ENCODE peak calls at places on chromosomes 3 and 15, in eight cellular contexts. One of them, this sample, is unnamed.

GRCh38 chr3:8952130-8952529 is 11.1 kb downstream of the RAD18 start:
- DNase-seq in psoas muscle: no peak
- DNase-seq in WERI-Rb-1: no peak
- DNase-seq in astrocyte of the cerebellum: no peak
- DNase-seq in right cardiac atrium: no peak
- DNase-seq in MM.1S: no peak
- DNase-seq in SJSA1: no peak
- DNase-seq in mesendoderm: no peak
- DNase-seq in this sample: no peak

GRCh38 chr15:65336767-65337435 is 32.4 kb downstream of the RNU5B-1 start:
- DNase-seq in right cardiac atrium: no peak
- DNase-seq in astrocyte of the cerebellum: no peak
- DNase-seq in mesendoderm: no peak
- DNase-seq in MM.1S: no peak
- DNase-seq in SJSA1: no peak
- DNase-seq in WERI-Rb-1: peak
- DNase-seq in psoas muscle: no peak
- DNase-seq in this sample: peak

GRCh38 chr15:53840681-53841080 is 81.2 kb upstream of the WDR72 start:
- DNase-seq in astrocyte of the cerebellum: no peak
- DNase-seq in WERI-Rb-1: no peak
- DNase-seq in SJSA1: no peak
- DNase-seq in psoas muscle: no peak
- DNase-seq in MM.1S: no peak
- DNase-seq in right cardiac atrium: no peak
- DNase-seq in mesendoderm: no peak
- DNase-seq in this sample: no peak

GRCh38 chr15:29934251-29934650 is 112.0 kb upstream of the TJP1 start:
- DNase-seq in WERI-Rb-1: no peak
- DNase-seq in psoas muscle: no peak
- DNase-seq in MM.1S: no peak
- DNase-seq in SJSA1: peak
- DNase-seq in right cardiac atrium: no peak
- DNase-seq in astrocyte of the cerebellum: no peak
- DNase-seq in mesendoderm: no peak
- DNase-seq in this sample: no peak

GRCh38 chr3:9867106-9867505 is 12.9 kb downstream of the CIDEC start:
- DNase-seq in WERI-Rb-1: no peak
- DNase-seq in MM.1S: no peak
- DNase-seq in mesendoderm: no peak
- DNase-seq in psoas muscle: no peak
- DNase-seq in right cardiac atrium: no peak
- DNase-seq in SJSA1: no peak
- DNase-seq in astrocyte of the cerebellum: no peak
- DNase-seq in this sample: no peak

GRCh38 chr15:30954674-30955073 is 36.8 kb downstream of the MTMR10 start:
- DNase-seq in WERI-Rb-1: no peak
- DNase-seq in mesendoderm: no peak
- DNase-seq in SJSA1: no peak
- DNase-seq in MM.1S: no peak
- DNase-seq in right cardiac atrium: no peak
- DNase-seq in astrocyte of the cerebellum: no peak
- DNase-seq in psoas muscle: no peak
- DNase-seq in this sample: no peak

GRCh38 chr15:33011976-33012375 is 182.5 kb downstream of the FMN1 start:
- DNase-seq in MM.1S: no peak
- DNase-seq in SJSA1: no peak
- DNase-seq in mesendoderm: no peak
- DNase-seq in WERI-Rb-1: no peak
- DNase-seq in psoas muscle: no peak
- DNase-seq in right cardiac atrium: no peak
- DNase-seq in astrocyte of the cerebellum: no peak
- DNase-seq in this sample: no peak

GRCh38 chr15:58856090-58856489 is 77.4 kb downstream of the SLTM start:
- DNase-seq in SJSA1: no peak
- DNase-seq in psoas muscle: no peak
- DNase-seq in WERI-Rb-1: no peak
- DNase-seq in MM.1S: no peak
- DNase-seq in right cardiac atrium: no peak
- DNase-seq in mesendoderm: no peak
- DNase-seq in astrocyte of the cerebellum: peak
- DNase-seq in this sample: no peak

GRCh38 chr3:185813205-185813604 is 11.6 kb downstream of the IGF2BP2 start:
- DNase-seq in right cardiac atrium: no peak
- DNase-seq in WERI-Rb-1: no peak
- DNase-seq in SJSA1: no peak
- DNase-seq in psoas muscle: no peak
- DNase-seq in MM.1S: no peak
- DNase-seq in astrocyte of the cerebellum: no peak
- DNase-seq in mesendoderm: no peak
- DNase-seq in this sample: no peak

GRCh38 chr3:185813691-185814215 is 11.1 kb downstream of the IGF2BP2 start:
- DNase-seq in WERI-Rb-1: no peak
- DNase-seq in astrocyte of the cerebellum: no peak
- DNase-seq in MM.1S: no peak
- DNase-seq in right cardiac atrium: no peak
- DNase-seq in psoas muscle: no peak
- DNase-seq in mesendoderm: peak
- DNase-seq in SJSA1: peak
- DNase-seq in this sample: peak

GRCh38 chr3:185818267-185818875 is 6.5 kb downstream of the IGF2BP2 start:
- DNase-seq in right cardiac atrium: no peak
- DNase-seq in mesendoderm: peak
- DNase-seq in SJSA1: no peak
- DNase-seq in WERI-Rb-1: no peak
- DNase-seq in astrocyte of the cerebellum: no peak
- DNase-seq in MM.1S: no peak
- DNase-seq in psoas muscle: no peak
- DNase-seq in this sample: no peak

GRCh38 chr3:185820973-185821758 is 3.7 kb downstream of the IGF2BP2 start:
- DNase-seq in WERI-Rb-1: no peak
- DNase-seq in right cardiac atrium: no peak
- DNase-seq in astrocyte of the cerebellum: peak
- DNase-seq in MM.1S: no peak
- DNase-seq in mesendoderm: peak
- DNase-seq in psoas muscle: no peak
- DNase-seq in SJSA1: no peak
- DNase-seq in this sample: no peak

GRCh38 chr3:185815391-185816282 is 9.2 kb downstream of the IGF2BP2 start:
- DNase-seq in astrocyte of the cerebellum: no peak
- DNase-seq in WERI-Rb-1: no peak
- DNase-seq in right cardiac atrium: no peak
- DNase-seq in MM.1S: no peak
- DNase-seq in mesendoderm: no peak
- DNase-seq in SJSA1: no peak
- DNase-seq in psoas muscle: no peak
- DNase-seq in this sample: no peak
- H3K4me3 ChIP-seq in astrocyte of the cerebellum: no peak
- H3K4me3 ChIP-seq in WERI-Rb-1: no peak
- H3K4me3 ChIP-seq in right cardiac atrium: no peak
- H3K4me3 ChIP-seq in MM.1S: no peak
- H3K4me3 ChIP-seq in mesendoderm: no peak
- H3K4me3 ChIP-seq in SJSA1: no peak
- H3K4me3 ChIP-seq in psoas muscle: no peak
- H3K4me3 ChIP-seq in this sample: no peak

DNA sequence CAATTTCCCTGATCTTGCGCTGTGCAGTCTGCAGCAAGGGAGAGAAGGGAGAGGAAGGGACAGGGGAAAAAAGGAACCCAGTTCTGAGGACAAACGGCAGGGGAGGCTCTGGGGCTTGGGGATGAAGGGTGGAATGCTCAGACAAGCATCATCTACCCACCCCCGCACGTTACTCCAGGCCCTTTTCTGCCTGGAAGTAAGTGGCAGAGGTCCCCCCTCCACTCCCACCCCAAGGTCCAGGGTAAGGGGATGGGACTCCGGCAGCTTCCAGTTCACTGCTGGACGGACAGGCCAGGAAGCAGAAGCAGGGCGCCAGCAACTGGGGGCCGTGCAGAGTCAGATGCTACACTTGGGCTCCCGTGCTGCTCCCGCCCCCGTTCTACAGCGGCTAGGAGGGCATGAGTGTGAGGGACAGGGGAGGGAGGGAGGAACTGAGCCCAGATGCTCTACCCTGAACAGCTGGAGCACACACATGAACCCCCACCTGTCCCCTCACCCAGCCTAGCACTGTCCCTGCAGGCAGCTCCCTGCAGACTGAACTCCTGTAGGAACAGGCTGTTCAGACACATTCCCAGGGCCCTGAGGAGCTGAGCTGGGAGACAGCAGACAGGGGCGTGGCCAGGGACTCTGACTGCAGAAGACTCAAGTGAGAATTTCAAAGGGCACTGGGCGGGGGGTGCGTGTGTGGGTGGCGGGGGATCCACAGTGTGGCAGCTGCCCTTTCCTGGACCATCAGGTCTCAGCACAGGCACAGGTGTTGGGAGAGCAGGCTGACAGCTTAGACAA is 59.7 kb downstream of the SENP2 start:
- DNase-seq in astrocyte of the cerebellum: no peak
- DNase-seq in WERI-Rb-1: peak
- DNase-seq in mesendoderm: peak
- DNase-seq in psoas muscle: no peak
- DNase-seq in MM.1S: no peak
- DNase-seq in SJSA1: no peak
- DNase-seq in right cardiac atrium: no peak
- DNase-seq in this sample: peak
- H3K4me3 ChIP-seq in astrocyte of the cerebellum: no peak
- H3K4me3 ChIP-seq in WERI-Rb-1: no peak
- H3K4me3 ChIP-seq in mesendoderm: no peak
- H3K4me3 ChIP-seq in psoas muscle: no peak
- H3K4me3 ChIP-seq in MM.1S: no peak
- H3K4me3 ChIP-seq in SJSA1: no peak
- H3K4me3 ChIP-seq in right cardiac atrium: no peak
- H3K4me3 ChIP-seq in this sample: no peak

GRCh38 chr3:49470714-49471420 is 800 bp downstream of the DAG1 start:
- DNase-seq in WERI-Rb-1: no peak
- DNase-seq in mesendoderm: peak
- DNase-seq in astrocyte of the cerebellum: no peak
- DNase-seq in right cardiac atrium: no peak
- DNase-seq in MM.1S: peak
- DNase-seq in SJSA1: peak
- DNase-seq in psoas muscle: no peak
- DNase-seq in this sample: no peak

GRCh38 chr3:49469037-49469875 is 811 bp upstream of the DAG1 start:
- DNase-seq in astrocyte of the cerebellum: no peak
- DNase-seq in WERI-Rb-1: peak
- DNase-seq in MM.1S: no peak
- DNase-seq in SJSA1: peak
- DNase-seq in mesendoderm: peak
- DNase-seq in right cardiac atrium: peak
- DNase-seq in psoas muscle: peak
- DNase-seq in this sample: peak

GRCh38 chr3:49476563-49476962 is 6.5 kb downstream of the DAG1 start:
- DNase-seq in astrocyte of the cerebellum: no peak
- DNase-seq in psoas muscle: no peak
- DNase-seq in SJSA1: no peak
- DNase-seq in WERI-Rb-1: no peak
- DNase-seq in mesendoderm: no peak
- DNase-seq in MM.1S: no peak
- DNase-seq in right cardiac atrium: no peak
- DNase-seq in this sample: no peak

GRCh38 chr3:49469876-49470713 is at the start of gene DAG1:
- DNase-seq in WERI-Rb-1: peak
- DNase-seq in right cardiac atrium: peak
- DNase-seq in MM.1S: peak
- DNase-seq in astrocyte of the cerebellum: peak
- DNase-seq in mesendoderm: peak
- DNase-seq in psoas muscle: peak
- DNase-seq in SJSA1: peak
- DNase-seq in this sample: peak

DNA sequence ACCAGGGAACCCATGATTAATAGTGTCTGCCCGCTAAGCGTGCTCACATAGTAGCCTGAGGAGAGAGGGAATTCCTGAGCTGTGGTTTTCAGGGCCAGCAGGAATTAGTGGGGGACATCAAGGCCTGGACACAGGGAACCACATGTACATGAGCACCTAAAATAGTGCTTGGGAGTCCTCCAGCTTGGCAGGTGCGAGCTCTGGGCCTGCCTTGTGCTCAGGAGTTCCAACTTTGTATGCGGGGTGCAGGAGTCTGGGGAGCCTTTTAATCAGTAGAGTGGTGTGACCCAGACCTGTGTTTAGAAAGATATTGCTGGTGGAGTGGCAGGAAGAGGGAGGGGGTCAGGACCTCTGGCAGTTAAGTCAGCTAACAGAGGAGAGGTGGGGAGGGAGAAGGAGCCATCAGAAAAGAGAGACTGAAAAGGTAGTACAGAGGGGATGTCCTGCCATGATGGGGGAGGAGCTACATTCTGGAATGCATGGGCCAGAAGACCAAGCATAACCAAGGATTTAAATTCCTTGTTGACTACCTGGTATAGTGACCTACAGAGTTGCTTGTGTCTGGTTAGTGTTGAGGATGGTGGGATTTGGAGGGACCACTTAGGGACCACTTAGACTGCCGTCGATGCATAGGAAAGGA is 1.9 kb downstream of the DAG1 start:
- DNase-seq in mesendoderm: peak
- DNase-seq in psoas muscle: peak
- DNase-seq in astrocyte of the cerebellum: no peak
- DNase-seq in SJSA1: no peak
- DNase-seq in WERI-Rb-1: no peak
- DNase-seq in right cardiac atrium: no peak
- DNase-seq in MM.1S: no peak
- DNase-seq in this sample: no peak
- H3K4me3 ChIP-seq in mesendoderm: no peak
- H3K4me3 ChIP-seq in psoas muscle: peak
- H3K4me3 ChIP-seq in astrocyte of the cerebellum: peak
- H3K4me3 ChIP-seq in SJSA1: no peak
- H3K4me3 ChIP-seq in WERI-Rb-1: no peak
- H3K4me3 ChIP-seq in right cardiac atrium: peak
- H3K4me3 ChIP-seq in MM.1S: peak
- H3K4me3 ChIP-seq in this sample: no peak

DNA sequence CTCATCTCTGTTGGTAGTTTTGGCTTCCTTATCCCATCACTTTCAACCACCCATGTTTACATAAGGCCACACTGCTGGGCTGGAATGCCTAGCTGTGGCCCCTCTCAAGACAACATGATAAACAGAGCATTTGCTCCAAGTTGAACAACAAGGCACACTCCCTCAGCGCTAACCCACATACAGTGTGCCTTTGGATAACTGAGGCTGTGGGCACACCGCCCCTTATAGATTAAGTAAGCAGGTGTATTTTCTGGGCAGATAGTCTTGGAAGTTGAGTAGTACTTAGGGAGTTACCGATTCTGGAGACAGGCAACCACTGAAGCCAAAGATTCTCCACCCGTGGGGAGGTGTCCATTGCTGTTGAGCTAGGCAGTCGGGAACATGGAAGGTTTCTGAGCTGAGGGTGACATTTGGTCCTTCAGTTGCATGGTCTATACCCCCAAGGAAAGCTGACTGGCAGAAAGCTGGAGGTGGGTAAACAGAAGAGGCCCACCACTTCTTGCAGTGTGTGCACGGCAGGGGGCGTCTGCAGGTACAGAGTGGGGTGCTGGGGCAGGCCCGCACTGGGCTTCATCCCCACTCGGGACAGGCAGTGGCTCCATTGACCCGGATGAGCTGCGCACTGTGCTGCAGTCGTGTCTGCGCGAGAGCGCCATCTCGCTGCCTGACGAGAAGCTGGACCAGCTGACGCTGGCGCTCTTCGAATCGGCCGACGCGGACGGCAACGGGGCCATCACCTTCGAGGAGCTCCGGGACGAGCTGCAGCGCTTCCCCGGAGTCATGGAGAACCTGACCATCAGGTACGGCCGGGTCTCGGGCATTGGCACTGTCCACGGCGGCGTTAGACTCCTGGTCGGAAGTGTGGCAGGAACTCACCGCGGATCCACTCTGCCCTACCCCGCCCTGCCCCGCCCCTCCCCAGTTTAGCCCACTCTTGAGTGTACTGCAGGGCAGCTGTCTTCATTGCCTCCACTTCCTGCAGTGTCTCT is 16.8 kb downstream of the NOX5 start:
- DNase-seq in MM.1S: no peak
- DNase-seq in SJSA1: peak
- DNase-seq in WERI-Rb-1: peak
- DNase-seq in right cardiac atrium: peak
- DNase-seq in mesendoderm: peak
- DNase-seq in astrocyte of the cerebellum: no peak
- DNase-seq in psoas muscle: peak
- DNase-seq in this sample: peak
- H3K4me3 ChIP-seq in MM.1S: no peak
- H3K4me3 ChIP-seq in SJSA1: peak
- H3K4me3 ChIP-seq in WERI-Rb-1: peak
- H3K4me3 ChIP-seq in right cardiac atrium: peak
- H3K4me3 ChIP-seq in mesendoderm: no peak
- H3K4me3 ChIP-seq in astrocyte of the cerebellum: peak
- H3K4me3 ChIP-seq in psoas muscle: peak
- H3K4me3 ChIP-seq in this sample: peak

This sample was measured in H7.